ENCODE peak calls at places on chromosomes 3 and 15, in four cellular contexts. P is KBM-7, Y is SK-N-SH, J is cardiac fibroblast. B is an unnamed sample.

GRCh38 chr3:71816141-71816540 is 31.2 kb upstream of the PROK2 start:
- DNase-seq in J (no peak), Y (no peak), P (no peak), B (peak)

GRCh38 chr15:86040360-86041095 is 39.1 kb upstream of the AGBL1 start:
- DNase-seq in P (no peak), J (no peak), Y (no peak), B (no peak)

GRCh38 chr3:126711361-126711760 is 7.3 kb downstream of the CHCHD6 start:
- DNase-seq in P (no peak), Y (no peak), J (peak), B (no peak)

GRCh38 chr3:71629289-71630252 is 46.0 kb upstream of the FOXP1 start:
- DNase-seq in Y (no peak), J (peak), P (peak), B (no peak)

GRCh38 chr15:47674576-47675232 is 42.6 kb upstream of the SEMA6D start:
- DNase-seq in J (no peak), P (no peak), Y (no peak), B (no peak)

GRCh38 chr15:77599899-77600298 is 32.8 kb downstream of the LINGO1 start:
- DNase-seq in P (peak), Y (peak), J (peak), B (peak)

GRCh38 chr15:69074843-69075224 is 60.3 kb downstream of the NOX5 start:
- DNase-seq in J (no peak), Y (peak), P (no peak), B (no peak)

GRCh38 chr15:57439128-57440030 is 63.1 kb downstream of the CGNL1 start:
- DNase-seq in Y (no peak), P (no peak), J (no peak), B (no peak)

GRCh38 chr3:45555154-45555591 is 39.4 kb upstream of the LIMD1 start:
- DNase-seq in J (no peak), P (no peak), Y (no peak), B (peak)

GRCh38 chr3:135929670-135930069 is 35.9 kb upstream of the PPP2R3A start:
- DNase-seq in J (peak), P (no peak), Y (no peak), B (peak)

GRCh38 chr15:73930790-73931281 is 4.6 kb downstream of the LOXL1 start:
- DNase-seq in P (no peak), Y (no peak), J (peak), B (no peak)

GRCh38 chr15:72237286-72238224 is 6.6 kb upstream of the PKM start:
- DNase-seq in Y (peak), J (peak), P (peak), B (peak)

GRCh38 chr3:139629033-139629432 is 48.7 kb downstream of the NMNAT3 start:
- DNase-seq in P (no peak), Y (no peak), J (peak), B (peak)

GRCh38 chr3:176906046-176906905 is 291.0 kb downstream of the TBL1XR1 start:
- DNase-seq in Y (peak), J (peak), P (no peak), B (peak)

GRCh38 chr3:33211444-33211843 is 7.2 kb downstream of the SUSD5 start:
- DNase-seq in Y (no peak), J (peak), P (no peak), B (peak)

GRCh38 chr15:36658905-36659304 is 79.5 kb downstream of the CDIN1 start:
- DNase-seq in J (no peak), Y (no peak), P (no peak), B (no peak)

GRCh38 chr3:13063225-13063624 is 10.0 kb downstream of the IQSEC1 start:
- DNase-seq in Y (no peak), P (no peak), J (no peak), B (no peak)

GRCh38 chr3:119717520-119717919 is 14.7 kb downstream of the CFAP91 start:
- DNase-seq in J (no peak), Y (no peak), P (no peak), B (no peak)

GRCh38 chr3:117651271-117651670 is 941.7 kb downstream of the TUSC7 start:
- DNase-seq in J (no peak), Y (no peak), P (no peak), B (no peak)

GRCh38 chr15:78365931-78366330 is 25.8 kb downstream of the CRABP1 start:
- DNase-seq in Y (no peak), J (peak), P (no peak), B (no peak)

GRCh38 chr15:74405823-74406222 is 27.9 kb downstream of the SEMA7A start:
- DNase-seq in J (no peak), P (no peak), Y (no peak), B (no peak)

GRCh38 chr15:58951388-58952060 is 18.0 kb upstream of the SLTM start:
- DNase-seq in Y (no peak), P (no peak), J (peak), B (peak)

GRCh38 chr3:66723231-66723630 is 222.4 kb upstream of the LRIG1 start:
- DNase-seq in Y (no peak), P (no peak), J (no peak), B (no peak)

GRCh38 chr15:64004582-64004981 is 41.7 kb downstream of the DAPK2 start:
- DNase-seq in P (no peak), Y (no peak), J (peak), B (peak)

GRCh38 chr15:68210821-68211655 is 5.9 kb upstream of the CALML4 start:
- DNase-seq in Y (peak), P (peak), J (peak), B (peak)

GRCh38 chr15:22954326-22954725 is 25.8 kb downstream of the CYFIP1 start:
- DNase-seq in P (no peak), Y (no peak), J (no peak), B (no peak)

GRCh38 chr15:49848824-49849209 is 228.0 kb downstream of the DTWD1 start:
- DNase-seq in J (no peak), Y (no peak), P (no peak), B (peak)

GRCh38 chr15:100334015-100334414 is 7.8 kb downstream of the ADAMTS17 start:
- DNase-seq in J (no peak), Y (no peak), P (no peak), B (no peak)

GRCh38 chr3:14137004-14137403 is 12.2 kb downstream of the TMEM43 start:
- DNase-seq in Y (no peak), J (no peak), P (no peak), B (peak)

GRCh38 chr3:123949606-123950005 is 11.4 kb downstream of the CCDC14 start:
- DNase-seq in J (no peak), Y (no peak), P (no peak), B (no peak)

GRCh38 chr15:78873796-78874761 is 1.4 kb downstream of the MORF4L1 start:
- DNase-seq in P (peak), J (peak), Y (no peak), B (no peak)

GRCh38 chr15:93042691-93043378 is 46.2 kb downstream of the RGMA start:
- DNase-seq in J (no peak), Y (no peak), P (no peak), B (no peak)

GRCh38 chr3:17431004-17431403 is 311.4 kb downstream of the TBC1D5 start:
- DNase-seq in Y (peak), J (peak), P (peak), B (peak)

GRCh38 chr3:109275702-109276293 is 40.5 kb downstream of the DPPA2 start:
- DNase-seq in Y (peak), J (peak), P (peak), B (peak)

B was measured in MCF 10A.